ENCODE peak calls at places on chromosomes 16 and 17, in eight cellular contexts. B, I, T, A, E, N, P and K are unnamed samples.

GRCh38 chr16:24986512-24987303 is 28.5 kb downstream of the ARHGAP17 start:
- DNase-seq in B (no peak), I (peak; percentile 49), T (peak; percentile 74), A (peak; percentile 54), E (no peak), N (no peak), P (no peak), K (no peak)

GRCh38 chr16:87255866-87256265 is 61.3 kb downstream of the C16orf95 start:
- DNase-seq in B (no peak), I (no peak), T (no peak), A (no peak), E (no peak), N (no peak), P (no peak), K (no peak)

GRCh38 chr17:17693253-17693954 is 12.1 kb downstream of the RAI1 start:
- DNase-seq in B (peak; percentile 85), I (no peak), T (no peak), A (peak; percentile 79), E (no peak), N (peak; percentile 82), P (no peak), K (no peak)

GRCh38 chr17:81636505-81637288 is at the start of the genes NPLOC4 and TSPAN10:
- DNase-seq in B (peak; percentile 95), I (peak; percentile 90), T (peak; percentile 94), A (peak; percentile 86), E (peak; percentile 79), N (peak; percentile 87), P (peak; percentile 72), K (peak; percentile 26)

GRCh38 chr16:11016524-11016988 is 72.2 kb downstream of the CLEC16A start:
- DNase-seq in B (no peak), I (no peak), T (no peak), A (no peak), E (no peak), N (no peak), P (no peak), K (no peak)

GRCh38 chr16:28531777-28532744 is 6.7 kb downstream of the NUPR1 start:
- DNase-seq in B (peak; percentile 86), I (peak; percentile 91), T (peak; percentile 94), A (peak; percentile 87), E (no peak), N (peak; percentile 67), P (no peak), K (no peak)

GRCh38 chr16:21704733-21705132 is 41.0 kb downstream of the OTOA start:
- DNase-seq in B (no peak), I (no peak), T (no peak), A (no peak), E (no peak), N (no peak), P (no peak), K (no peak)

GRCh38 chr16:64453643-64454042 is 668.2 kb downstream of the CDH11 start:
- DNase-seq in B (no peak), I (no peak), T (no peak), A (no peak), E (no peak), N (no peak), P (no peak), K (no peak)

GRCh38 chr17:42340691-42341127 is 47.5 kb downstream of the STAT3 start:
- DNase-seq in B (no peak), I (no peak), T (peak; percentile 13), A (no peak), E (no peak), N (no peak), P (no peak), K (no peak)

GRCh38 chr17:65173284-65173793 is 36.2 kb downstream of the RGS9 start:
- DNase-seq in B (no peak), I (peak; percentile 70), T (no peak), A (peak; percentile 27), E (peak; percentile 48), N (peak; percentile 39), P (peak; percentile 58), K (no peak)

DNA sequence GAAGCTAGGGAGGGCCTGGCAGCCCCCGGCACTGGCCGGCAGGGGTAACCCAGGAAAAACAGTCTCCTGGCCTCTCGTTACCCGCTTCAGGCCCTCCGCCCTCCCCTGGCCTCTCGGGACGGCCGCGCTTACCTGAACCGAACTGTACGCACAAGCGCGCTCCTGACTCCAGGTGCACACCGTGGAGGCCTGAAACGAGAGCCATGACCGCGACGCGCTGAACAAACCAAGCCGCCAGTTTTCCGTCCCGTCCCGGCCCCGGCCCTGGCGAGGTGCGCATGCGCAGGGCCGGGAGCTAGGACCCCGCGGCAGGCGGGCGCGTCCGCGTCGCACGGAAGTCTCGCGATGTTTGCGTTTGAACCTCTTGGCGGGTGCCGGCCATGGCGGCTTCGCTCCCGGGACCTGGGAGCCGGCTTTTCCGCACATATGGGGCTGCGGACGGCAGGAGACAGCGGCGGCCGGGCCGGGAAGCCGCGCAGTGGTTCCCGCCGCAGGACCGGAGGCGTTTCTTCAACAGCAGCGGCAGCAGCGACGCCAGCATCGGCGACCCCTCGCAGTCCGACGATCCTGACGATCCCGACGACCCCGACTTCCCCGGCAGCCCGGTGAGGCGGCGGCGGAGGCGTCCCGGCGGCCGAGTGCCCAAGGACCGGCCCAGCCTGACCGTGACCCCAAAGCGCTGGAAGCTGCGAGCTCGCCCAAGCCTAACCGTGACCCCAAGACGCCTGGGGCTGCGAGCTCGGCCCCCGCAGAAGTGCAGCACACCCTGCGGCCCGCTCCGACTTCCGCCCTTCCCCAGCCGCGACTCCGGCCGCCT is at the start of gene HASPIN:
- DNase-seq in B (peak; percentile 99), I (peak; percentile 95), T (peak; percentile 93), A (peak; percentile 93), E (peak; percentile 90), N (peak; percentile 93), P (peak; percentile 89), K (no peak)
- H3K27ac ChIP-seq in B (no peak within 1 kb of the TSS), I (peak within 1 kb of the TSS; percentile 83), T (peak within 1 kb of the TSS; percentile 88), A (peak within 1 kb of the TSS; percentile 91), E (peak within 1 kb of the TSS; percentile 29), N (peak within 1 kb of the TSS; percentile 57), P (peak within 1 kb of the TSS; percentile 84), K (peak within 1 kb of the TSS; percentile 61)

DNA sequence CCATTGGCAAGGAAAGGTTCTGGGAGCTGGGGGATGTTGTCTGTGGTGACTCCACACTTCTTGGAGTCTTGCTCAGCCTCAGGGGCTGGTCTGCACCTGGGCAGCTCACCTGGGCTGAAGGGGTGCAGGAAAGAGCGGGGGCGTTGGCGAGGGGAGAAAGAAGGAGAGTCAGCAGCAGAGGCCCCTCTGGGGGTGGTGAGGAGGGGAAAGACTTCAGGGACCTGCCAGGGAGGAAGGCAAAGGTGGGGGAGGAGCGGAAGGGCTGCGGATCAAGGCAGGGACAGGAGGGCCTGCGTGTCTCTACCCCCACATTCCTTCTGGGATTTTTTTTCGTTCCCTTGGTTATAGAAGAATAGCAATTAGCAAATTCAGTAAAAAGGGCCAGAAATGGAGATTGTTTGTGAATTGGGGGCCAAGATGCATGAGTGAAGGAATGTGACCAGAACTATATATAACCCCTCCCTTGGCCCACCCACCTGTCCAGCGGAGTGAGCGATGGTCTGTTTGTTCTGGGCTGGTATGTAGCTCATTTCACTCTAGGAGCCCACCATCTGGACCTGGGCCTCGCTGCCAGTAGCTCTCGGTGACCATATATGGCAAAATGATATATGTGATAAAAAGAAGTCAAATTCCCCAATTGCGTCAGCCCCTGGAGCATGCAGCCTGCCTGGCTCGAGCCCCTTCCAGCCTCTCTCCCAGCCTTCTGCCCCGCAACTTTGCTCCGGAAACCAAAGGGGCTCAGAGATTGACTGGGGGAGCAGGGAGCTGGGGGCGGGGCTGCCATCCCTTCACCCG is 47.5 kb downstream of the CCDC42 start:
- DNase-seq in B (peak; percentile 13), I (no peak), T (no peak), A (no peak), E (no peak), N (peak; percentile 94), P (no peak), K (no peak)
- H3K27ac ChIP-seq in B (no peak overlapping the region), I (no peak overlapping the region), T (peak overlapping the region; percentile 57), A (no peak overlapping the region), E (no peak overlapping the region), N (peak overlapping the region; percentile 63), P (no peak overlapping the region), K (no peak overlapping the region)

GRCh38 chr16:58733671-58734458 is at the start of gene GOT2:
- DNase-seq in B (peak; percentile 91), I (peak; percentile 92), T (peak; percentile 88), A (peak; percentile 84), E (peak; percentile 74), N (peak; percentile 95), P (peak; percentile 57), K (peak; percentile 44)

GRCh38 chr16:58732545-58733247 is 1.4 kb downstream of the GOT2 start:
- DNase-seq in B (no peak), I (no peak), T (no peak), A (no peak), E (no peak), N (peak; percentile 10), P (no peak), K (no peak)

GRCh38 chr16:58730724-58731370 is 3.3 kb downstream of the GOT2 start:
- DNase-seq in B (no peak), I (no peak), T (no peak), A (no peak), E (no peak), N (no peak), P (no peak), K (no peak)

GRCh38 chr16:58733248-58733670 is 857 bp downstream of the GOT2 start:
- DNase-seq in B (no peak), I (no peak), T (no peak), A (no peak), E (no peak), N (no peak), P (no peak), K (no peak)

DNA sequence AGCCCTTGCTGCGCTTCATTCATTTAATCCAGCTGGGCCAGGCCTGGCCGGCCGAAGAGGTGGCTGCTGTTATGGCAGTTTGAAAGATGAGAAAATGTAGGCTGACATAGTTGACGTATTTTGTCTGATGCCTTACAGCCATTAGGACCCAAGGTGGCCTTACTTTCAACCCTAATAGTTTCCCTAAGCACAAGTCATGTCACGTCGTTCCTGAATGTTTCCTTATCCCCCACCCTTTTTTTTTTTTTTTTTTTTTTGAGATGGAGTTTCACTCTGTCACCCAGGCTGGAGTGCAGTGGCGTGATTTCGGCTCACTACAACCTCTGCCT is 307 bp upstream of the GOT2 start:
- DNase-seq in B (no peak), I (no peak), T (no peak), A (no peak), E (no peak), N (no peak), P (no peak), K (no peak)
- H3K27ac ChIP-seq in B (no peak overlapping the region), I (peak overlapping the region; percentile 79), T (peak overlapping the region; percentile 86), A (peak overlapping the region; percentile 86), E (peak overlapping the region; percentile 80), N (no peak overlapping the region), P (peak overlapping the region; percentile 72), K (peak overlapping the region; percentile 88)

DNA sequence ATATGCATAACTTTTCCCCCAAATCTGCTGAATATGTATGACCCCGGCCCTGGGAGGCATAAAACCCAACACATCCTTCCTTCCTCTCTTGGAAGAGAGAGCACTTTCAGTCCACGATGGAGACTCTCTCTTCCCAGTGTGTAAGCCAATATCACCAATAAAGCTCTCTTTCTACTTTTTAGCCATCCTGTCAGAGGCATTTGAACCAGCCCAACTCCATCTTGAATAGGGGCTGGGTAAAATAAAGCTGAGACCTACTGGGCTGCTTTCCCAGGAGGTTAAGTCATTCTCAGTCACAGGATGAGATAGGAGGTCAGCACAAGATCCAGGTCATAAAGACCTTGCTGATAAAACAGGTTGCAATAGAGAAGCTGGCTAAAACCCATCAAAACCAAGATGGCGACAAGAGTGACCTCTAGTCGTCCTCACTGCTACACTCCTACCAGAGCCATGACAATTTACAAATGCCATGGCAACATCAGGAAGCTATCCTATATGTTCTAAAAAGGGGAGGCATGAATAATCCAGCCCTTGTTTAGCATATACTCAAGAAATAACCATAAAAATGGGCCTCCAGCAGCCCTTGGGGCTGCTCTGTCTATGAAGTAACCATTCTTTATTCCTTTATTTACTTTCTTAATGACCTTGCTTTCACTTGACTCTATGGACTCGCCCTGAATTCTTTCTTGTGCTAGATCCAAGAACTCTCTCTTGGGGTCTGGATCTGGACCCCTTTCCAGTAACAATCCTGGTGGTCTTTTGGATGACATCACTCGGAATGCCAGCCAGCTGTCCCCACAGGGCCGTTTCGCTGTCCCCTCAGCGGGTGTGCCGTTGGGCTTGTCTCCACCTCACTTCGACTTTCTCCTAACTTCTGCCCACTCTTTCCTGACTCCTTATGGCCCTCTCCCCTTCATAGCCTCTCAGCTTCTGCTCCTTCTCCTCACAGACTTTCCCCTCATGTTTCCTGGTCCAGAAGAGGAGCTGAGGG is 53.4 kb upstream of the NKD1 start:
- DNase-seq in B (no peak), I (no peak), T (no peak), A (no peak), E (no peak), N (no peak), P (no peak), K (no peak)
- H3K27ac ChIP-seq in B (no peak overlapping the region), I (no peak overlapping the region), T (no peak overlapping the region), A (no peak overlapping the region), E (no peak overlapping the region), N (no peak overlapping the region), P (no peak overlapping the region), K (no peak overlapping the region)